ENCODE peak calls at places on chromosomes 1 and 21, in five cellular contexts. One of them, this sample, is unnamed.

GRCh38 chr1:209425959-209426358 is 157.6 kb upstream of the CAMK1G start:
- DNase-seq in NCI-H1105: no peak
- DNase-seq in cerebellar cortex: no peak
- DNase-seq in B cell: no peak
- DNase-seq in WTC11: no peak
- DNase-seq in this sample: no peak

GRCh38 chr1:96367791-96368190 is 353.8 kb upstream of the PTBP2 start:
- DNase-seq in NCI-H1105: no peak
- DNase-seq in cerebellar cortex: no peak
- DNase-seq in B cell: no peak
- DNase-seq in WTC11: no peak
- DNase-seq in this sample: no peak

GRCh38 chr1:226725870-226726212 is 13.2 kb downstream of the ITPKB start:
- DNase-seq in NCI-H1105: no peak
- DNase-seq in cerebellar cortex: no peak
- DNase-seq in B cell: no peak
- DNase-seq in WTC11: no peak
- DNase-seq in this sample: no peak

GRCh38 chr21:41366522-41367151 is 4.8 kb downstream of the MX2 start:
- DNase-seq in NCI-H1105: no peak
- DNase-seq in cerebellar cortex: no peak
- DNase-seq in B cell: no peak
- DNase-seq in WTC11: no peak
- DNase-seq in this sample: peak

GRCh38 chr1:18537386-18538306 is 56.9 kb downstream of the KLHDC7A start:
- DNase-seq in NCI-H1105: no peak
- DNase-seq in cerebellar cortex: no peak
- DNase-seq in B cell: no peak
- DNase-seq in WTC11: no peak
- DNase-seq in this sample: no peak

GRCh38 chr1:1433804-1434130 is 1.7 kb upstream of the VWA1 start:
- DNase-seq in NCI-H1105: no peak
- DNase-seq in cerebellar cortex: no peak
- DNase-seq in B cell: no peak
- DNase-seq in WTC11: no peak
- DNase-seq in this sample: no peak

GRCh38 chr1:41023279-41023990 is 1.9 kb upstream of the SLFNL1 start:
- DNase-seq in NCI-H1105: no peak
- DNase-seq in cerebellar cortex: no peak
- DNase-seq in B cell: no peak
- DNase-seq in WTC11: no peak
- DNase-seq in this sample: peak

GRCh38 chr1:161021959-161022332 is 994 bp upstream of the F11R start:
- DNase-seq in NCI-H1105: no peak
- DNase-seq in cerebellar cortex: no peak
- DNase-seq in B cell: no peak
- DNase-seq in WTC11: no peak
- DNase-seq in this sample: no peak

GRCh38 chr1:53600486-53600885 is 138.5 kb downstream of the GLIS1 start:
- DNase-seq in NCI-H1105: no peak
- DNase-seq in cerebellar cortex: no peak
- DNase-seq in B cell: no peak
- DNase-seq in WTC11: no peak
- DNase-seq in this sample: no peak

GRCh38 chr1:1780598-1781525 is 2.6 kb upstream of the NADK start:
- DNase-seq in NCI-H1105: no peak
- DNase-seq in cerebellar cortex: no peak
- DNase-seq in B cell: no peak
- DNase-seq in WTC11: no peak
- DNase-seq in this sample: no peak

This sample was measured in NCI-H2029.